ENCODE peak calls at places on chromosomes 4 and X, in six cellular contexts. S is activated CD8-positive, alpha-beta memory T cell treated with anti-CD3 and anti-CD28 coated beads for 1 hour; H is NCI-H1930; V is HFF-Myc; Y is pancreas; N is naive thymus-derived CD8-positive, alpha-beta T cell. J is an unnamed sample.

GRCh38 chr4:40980318-40980883 is 230.6 kb downstream of the NSUN7 start:
- DNase-seq in V (no peak), H (no peak), Y (no peak), N (no peak), S (no peak), J (no peak)

GRCh38 chr4:37767546-37767945 is 58.9 kb upstream of the PGM2 start:
- DNase-seq in V (no peak), S (no peak), Y (peak), H (no peak), N (no peak), J (peak)

GRCh38 chrX:121256653-121257052 is 209.2 kb downstream of the GLUD2 start:
- DNase-seq in N (no peak), S (no peak), H (no peak), V (no peak), Y (no peak), J (no peak)

GRCh38 chr4:93433840-93434239 is 394.7 kb upstream of the ATOH1 start:
- DNase-seq in V (no peak), H (no peak), Y (no peak), N (no peak), S (no peak), J (no peak)

GRCh38 chr4:95181446-95182306 is 367.1 kb downstream of the UNC5C start:
- DNase-seq in H (no peak), N (no peak), Y (no peak), S (no peak), V (no peak), J (no peak)

GRCh38 chr4:187204389-187204920 is 480.8 kb upstream of the FAT1 start:
- DNase-seq in S (no peak), Y (no peak), V (no peak), N (no peak), H (no peak), J (peak)

GRCh38 chr4:57309658-57310057 is 199.5 kb upstream of the IGFBP7 start:
- DNase-seq in H (no peak), N (no peak), V (no peak), S (no peak), Y (no peak), J (no peak)

GRCh38 chr4:164526916-164527315 is 227.0 kb upstream of the SMIM31 start:
- DNase-seq in Y (no peak), N (no peak), H (no peak), S (no peak), V (no peak), J (no peak)

GRCh38 chr4:48602222-48602621 is 112.2 kb downstream of the ZAR1 start:
- DNase-seq in S (no peak), H (no peak), Y (no peak), N (no peak), V (peak), J (no peak)

GRCh38 chr4:38715076-38715475 is 51.1 kb downstream of the KLF3 start:
- DNase-seq in V (no peak), Y (no peak), S (no peak), H (no peak), N (no peak), J (no peak)

GRCh38 chr4:182449960-182450359 is 206.8 kb downstream of the TENM3 start:
- DNase-seq in S (no peak), V (no peak), Y (no peak), N (no peak), H (no peak), J (no peak)

GRCh38 chr4:136307765-136308164 is 1224.5 kb downstream of the PCDH18 start:
- DNase-seq in H (no peak), S (no peak), V (no peak), Y (no peak), N (no peak), J (no peak)

GRCh38 chrX:2183193-2183725 is 317.5 kb downstream of the DHRSX start:
- DNase-seq in Y (no peak), V (no peak), N (no peak), S (no peak), H (no peak), J (no peak)

GRCh38 chrX:132270699-132271098 is 51.5 kb upstream of the RAP2C start:
- DNase-seq in S (no peak), H (no peak), V (peak), N (no peak), Y (no peak), J (peak)

GRCh38 chr4:146263785-146264184 is 49.4 kb downstream of the REELD1 start:
- DNase-seq in N (no peak), S (no peak), H (no peak), V (no peak), Y (no peak), J (no peak)

GRCh38 chr4:145283909-145284308 is 103.5 kb upstream of the OTUD4 start:
- DNase-seq in S (no peak), H (no peak), V (no peak), N (no peak), Y (no peak), J (no peak)

GRCh38 chr4:2084316-2084715 is 25.2 kb downstream of the NAT8L start:
- DNase-seq in S (no peak), V (no peak), Y (no peak), N (no peak), H (no peak), J (no peak)

GRCh38 chr4:61740950-61741638 is 541.0 kb downstream of the ADGRL3 start:
- DNase-seq in Y (no peak), N (no peak), V (no peak), S (no peak), H (no peak), J (no peak)

GRCh38 chr4:38489924-38490639 is 173.9 kb upstream of the KLF3 start:
- DNase-seq in N (peak), S (no peak), H (no peak), V (no peak), Y (no peak), J (no peak)

GRCh38 chr4:138804705-138805104 is 210.9 kb upstream of the NOCT start:
- DNase-seq in N (no peak), H (no peak), V (no peak), S (no peak), Y (no peak), J (no peak)

GRCh38 chr4:113563691-113564378 is 197.7 kb downstream of the CAMK2D start:
- DNase-seq in N (no peak), V (no peak), S (no peak), H (no peak), Y (no peak), J (no peak)

GRCh38 chr4:167629272-167629671 is 395.0 kb upstream of the SPOCK3 start:
- DNase-seq in V (no peak), H (no peak), N (no peak), S (no peak), Y (no peak), J (no peak)

GRCh38 chr4:41963105-41963504 is 18.5 kb upstream of the DCAF4L1 start:
- DNase-seq in H (no peak), V (no peak), S (no peak), Y (no peak), N (peak), J (no peak)

GRCh38 chr4:78004270-78004669 is 52.9 kb upstream of the FRAS1 start:
- DNase-seq in V (no peak), Y (no peak), S (no peak), N (no peak), H (no peak), J (no peak)

GRCh38 chr4:124807421-124807820 is 94.9 kb upstream of the ANKRD50 start:
- DNase-seq in N (no peak), S (no peak), V (no peak), Y (no peak), H (no peak), J (no peak)

GRCh38 chr4:142549726-142550463 is 296.2 kb downstream of the INPP4B start:
- DNase-seq in Y (peak), H (no peak), S (no peak), N (no peak), V (no peak), J (peak)

GRCh38 chrX:47456080-47456479 is 26.9 kb downstream of the ZNF41 start:
- DNase-seq in H (no peak), V (no peak), Y (no peak), S (no peak), N (no peak), J (no peak)

GRCh38 chr4:94399721-94400120 is 52.0 kb upstream of the PDLIM5 start:
- DNase-seq in H (no peak), V (no peak), Y (no peak), S (no peak), N (no peak), J (no peak)

GRCh38 chr4:150126201-150126879 is 48.1 kb downstream of the DCLK2 start:
- DNase-seq in V (no peak), N (no peak), H (no peak), S (no peak), Y (no peak), J (no peak)

GRCh38 chrX:85379174-85379907 is at the start of gene POF1B:
- DNase-seq in V (no peak), N (no peak), Y (peak), S (no peak), H (no peak), J (peak)

GRCh38 chr4:8304827-8305695 is 35.5 kb downstream of the HTRA3 start:
- DNase-seq in H (no peak), V (no peak), S (no peak), N (no peak), Y (no peak), J (no peak)

GRCh38 chr4:74395633-74396032 is 30.7 kb downstream of the EREG start:
- DNase-seq in S (no peak), V (no peak), Y (no peak), N (no peak), H (no peak), J (no peak)

GRCh38 chr4:107392951-107393350 is 327.1 kb downstream of the PAPSS1 start:
- DNase-seq in V (peak), N (no peak), Y (no peak), H (no peak), S (no peak), J (no peak)

GRCh38 chr4:87565746-87566145 is 36.6 kb upstream of the SPARCL1 start:
- DNase-seq in S (no peak), N (no peak), H (no peak), Y (no peak), V (no peak), J (no peak)

GRCh38 chr4:60805500-60806313 is 394.4 kb upstream of the ADGRL3 start:
- DNase-seq in S (no peak), H (peak), V (peak), N (no peak), Y (no peak), J (peak)

GRCh38 chr4:129532573-129532972 is 436.6 kb downstream of the C4orf33 start:
- DNase-seq in H (no peak), Y (no peak), N (no peak), S (no peak), V (no peak), J (no peak)

J was measured in PC-9.